ENCODE peak calls at places on chromosomes 1 and 21, in eight cellular contexts. P, W, L, R, I, V, G and K are unnamed samples.

GRCh38 chr1:212301570-212301969 is 16.4 kb downstream of the PPP2R5A start:
- DNase-seq in R (peak; percentile 36), W (no peak), P (no peak), V (no peak), L (no peak), I (no peak), G (no peak), K (no peak)

GRCh38 chr1:147390185-147390542 is 147.7 kb downstream of the CHD1L start:
- DNase-seq in L (no peak), G (no peak), I (no peak), V (no peak), R (no peak), W (no peak), P (no peak), K (no peak)

GRCh38 chr1:64417828-64418227 is 52.1 kb upstream of the CACHD1 start:
- DNase-seq in R (no peak), I (no peak), P (no peak), G (no peak), W (no peak), V (no peak), L (no peak), K (no peak)

GRCh38 chr1:50148142-50148923 is 39.6 kb downstream of the ELAVL4 start:
- DNase-seq in I (no peak), V (no peak), G (no peak), W (peak; percentile 10), P (no peak), R (no peak), L (no peak), K (no peak)

GRCh38 chr1:171753685-171754380 is 12.0 kb upstream of the VAMP4 start:
- DNase-seq in L (no peak), P (no peak), W (no peak), V (no peak), I (no peak), G (no peak), R (no peak), K (no peak)

GRCh38 chr1:159804924-159805323 is 2.8 kb downstream of the FCRL6 start:
- DNase-seq in G (no peak), I (no peak), L (no peak), W (no peak), P (no peak), R (no peak), V (no peak), K (no peak)

GRCh38 chr1:75469586-75470173 is 141.2 kb downstream of the SLC44A5 start:
- DNase-seq in I (no peak), V (no peak), L (no peak), W (no peak), R (no peak), G (no peak), P (no peak), K (no peak)

GRCh38 chr1:153441238-153441755 is 19.2 kb downstream of the S100A7 start:
- DNase-seq in G (no peak), P (no peak), W (no peak), I (no peak), L (no peak), V (no peak), R (no peak), K (no peak)

GRCh38 chr1:205441716-205442050 is 14.2 kb downstream of the BLACAT1 start:
- DNase-seq in P (no peak), W (no peak), V (no peak), R (no peak), G (no peak), L (no peak), I (no peak), K (no peak)

GRCh38 chr21:43297989-43298388 is 128.9 kb downstream of the SIK1 start:
- DNase-seq in R (no peak), W (no peak), G (no peak), L (no peak), P (no peak), V (peak; percentile 36), I (no peak), K (no peak)

GRCh38 chr1:184212649-184213314 is 161.3 kb downstream of the TSEN15 start:
- DNase-seq in R (peak; percentile 93), I (peak; percentile 63), W (peak; percentile 26), L (peak; percentile 43), P (peak; percentile 85), G (peak; percentile 91), V (peak; percentile 49), K (no peak)

GRCh38 chr1:16993521-16994038 is 13.2 kb upstream of the MFAP2 start:
- DNase-seq in V (no peak), L (no peak), G (no peak), P (no peak), R (no peak), I (no peak), W (no peak), K (no peak)

GRCh38 chr1:17109897-17110554 is 9.2 kb downstream of the PADI2 start:
- DNase-seq in G (no peak), L (no peak), V (no peak), W (no peak), P (no peak), I (no peak), R (no peak), K (no peak)

GRCh38 chr1:109446236-109446635 is 20.0 kb upstream of the PSMA5 start:
- DNase-seq in I (no peak), L (no peak), G (no peak), R (peak; percentile 93), W (no peak), V (no peak), P (no peak), K (no peak)

GRCh38 chr1:191255354-191256057 is 777.8 kb upstream of the BRINP3 start:
- DNase-seq in G (no peak), P (no peak), V (no peak), I (peak; percentile 8), L (no peak), W (no peak), R (no peak), K (no peak)

GRCh38 chr1:98327151-98327918 is 334.2 kb upstream of the SNX7 start:
- DNase-seq in R (peak; percentile 70), P (peak; percentile 60), W (no peak), V (no peak), I (no peak), L (no peak), G (no peak), K (no peak)

GRCh38 chr1:179025975-179026812 is 500 bp downstream of the FAM20B start:
- DNase-seq in I (peak; percentile 87), G (no peak), P (peak; percentile 32), L (peak; percentile 61), V (peak; percentile 83), R (peak; percentile 44), W (peak; percentile 87), K (no peak)

GRCh38 chr1:6183520-6183989 is 3.4 kb upstream of the CHD5 start:
- DNase-seq in W (no peak), L (no peak), V (no peak), I (peak; percentile 32), R (no peak), G (no peak), P (no peak), K (no peak)

GRCh38 chr1:94773296-94773809 is 46.8 kb upstream of the SLC44A3 start:
- DNase-seq in I (no peak), W (no peak), P (no peak), R (no peak), L (no peak), V (no peak), G (no peak), K (no peak)
- H3K4me3 ChIP-seq in I (no peak overlapping the region), W (no peak overlapping the region), P (no peak overlapping the region), R (no peak overlapping the region), L (no peak overlapping the region), V (no peak overlapping the region), G (no peak overlapping the region), K (no peak overlapping the region)

DNA sequence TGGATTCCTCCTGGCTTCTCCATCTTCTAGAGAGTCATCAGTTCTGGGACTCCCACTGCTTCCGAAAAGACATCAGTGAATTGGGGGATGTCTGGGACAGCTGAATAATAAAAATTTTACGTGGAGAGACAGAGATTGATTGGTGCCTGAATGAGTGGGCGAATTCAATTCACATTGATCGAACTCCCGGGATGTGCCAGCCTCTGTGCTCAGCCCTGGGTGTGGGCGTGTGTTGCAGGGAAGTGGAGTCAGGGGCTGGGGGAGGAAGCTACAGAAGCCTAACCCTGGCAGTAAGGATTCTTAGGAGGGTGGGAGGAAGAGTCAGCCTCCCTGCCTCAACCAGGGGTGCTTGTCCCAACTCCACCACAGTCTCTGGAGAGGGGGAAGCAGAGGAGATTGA is 18.0 kb upstream of the STUM start:
- DNase-seq in P (no peak), V (no peak), R (no peak), G (no peak), L (no peak), I (no peak), W (no peak), K (no peak)
- H3K4me3 ChIP-seq in P (no peak overlapping the region), V (no peak overlapping the region), R (no peak overlapping the region), G (no peak overlapping the region), L (no peak overlapping the region), I (no peak overlapping the region), W (no peak overlapping the region), K (no peak overlapping the region)

DNA sequence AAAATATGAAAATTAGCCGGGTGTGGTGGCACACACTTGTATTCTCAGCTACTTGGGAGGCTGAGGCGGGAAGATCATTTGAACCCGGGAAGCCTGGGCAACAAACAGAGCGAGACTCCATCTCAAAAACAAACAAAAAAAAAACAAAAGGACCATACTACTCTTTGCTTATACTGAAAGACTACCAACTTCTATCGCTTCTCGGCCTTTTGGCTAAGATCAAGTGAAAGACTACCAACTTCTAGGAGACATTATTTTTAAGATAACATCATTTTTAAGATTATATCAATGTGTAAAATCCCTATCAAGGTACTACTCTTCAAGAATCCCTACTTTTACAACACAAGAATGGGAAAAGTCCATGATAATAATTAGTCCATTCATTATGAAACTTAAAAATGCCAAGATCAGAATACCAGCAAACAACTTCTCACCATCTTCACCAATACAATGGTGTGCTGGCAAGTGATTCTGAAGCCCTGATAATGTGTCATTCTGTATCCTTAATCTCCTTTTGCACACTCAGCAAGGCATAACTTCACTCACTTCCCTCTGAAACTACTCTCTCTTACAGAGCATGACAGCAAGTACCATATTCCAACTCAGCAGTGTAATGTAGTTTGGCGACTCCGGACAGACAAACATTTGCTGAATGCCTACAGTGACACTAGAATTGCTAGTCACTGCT is 1.7 kb downstream of the PTP4A2 start:
- DNase-seq in L (no peak), R (peak; percentile 17), W (no peak), V (no peak), G (no peak), P (no peak), I (peak; percentile 57), K (no peak)
- H3K4me3 ChIP-seq in L (peak overlapping the region; percentile 86), R (peak overlapping the region; percentile 98), W (peak overlapping the region; percentile 62), V (peak overlapping the region; percentile 79), G (peak overlapping the region; percentile 62), P (peak overlapping the region; percentile 98), I (peak overlapping the region; percentile 96), K (peak overlapping the region; percentile 76)

DNA sequence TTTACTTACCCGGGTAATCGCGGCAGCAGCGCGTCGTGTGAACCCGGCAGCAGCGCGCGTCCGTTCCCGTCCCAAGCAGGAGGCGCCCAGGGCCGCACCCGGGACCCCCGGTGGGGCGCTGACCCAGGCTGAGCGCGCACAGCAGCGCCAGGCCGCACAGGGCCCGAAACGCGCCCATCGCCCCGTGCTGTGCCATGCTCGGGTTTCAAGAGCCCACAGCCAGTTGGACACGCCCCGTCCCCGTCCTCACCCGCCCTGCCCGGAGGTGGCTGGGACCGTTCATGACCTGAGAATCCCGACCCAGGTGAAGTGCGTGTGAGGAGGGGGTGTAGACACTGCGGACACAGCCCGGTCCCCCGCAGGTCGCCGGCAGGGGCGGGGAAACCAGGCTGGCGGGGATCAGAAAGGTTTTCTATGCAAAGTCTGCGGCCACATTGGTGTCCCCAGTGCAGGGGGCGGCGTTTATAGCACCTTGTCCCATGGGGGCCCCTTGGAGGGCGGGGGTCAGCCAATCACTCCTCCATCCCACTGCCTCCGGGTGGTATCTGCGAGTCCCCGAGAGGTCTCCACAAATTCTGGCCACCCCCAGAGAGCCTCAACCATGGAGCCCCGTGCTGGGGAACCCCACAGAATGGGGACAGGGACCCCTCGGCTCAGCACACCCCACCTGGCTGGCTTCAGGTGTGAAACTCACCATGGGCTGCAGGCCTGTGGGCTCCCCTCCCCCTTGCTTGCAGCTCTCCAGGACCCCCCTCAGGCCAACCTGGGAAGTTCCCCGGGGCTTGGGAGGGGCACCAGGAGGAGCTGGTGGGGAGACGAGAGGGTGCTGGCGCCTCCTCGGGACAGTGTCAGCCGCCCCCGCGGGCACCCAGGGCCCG is at the start of gene TNFRSF18:
- DNase-seq in P (no peak), G (no peak), R (no peak), I (peak; percentile 19), V (peak; percentile 45), W (peak; percentile 27), L (no peak), K (no peak)
- H3K4me3 ChIP-seq in P (no peak within 1 kb of the TSS), G (peak within 1 kb of the TSS; percentile 22), R (no peak within 1 kb of the TSS), I (no peak within 1 kb of the TSS), V (no peak within 1 kb of the TSS), W (no peak within 1 kb of the TSS), L (no peak within 1 kb of the TSS), K (peak within 1 kb of the TSS; percentile 13)